ENCODE peak calls at places on chromosomes 11 and 22, in five cellular contexts. N is ELR; H is left lung; O is CD8-positive, alpha-beta memory T cell; J is GOT3. R is an unnamed sample.

GRCh38 chr11:79937935-79938334 is 497.1 kb upstream of the TENM4 start:
- DNase-seq in N (no peak), H (no peak), O (no peak), J (no peak), R (no peak)

GRCh38 chr22:45977003-45977395 is at the start of gene WNT7B:
- DNase-seq in N (no peak), H (peak), O (no peak), J (no peak), R (peak)

GRCh38 chr11:119793335-119793984 is 64.5 kb upstream of the NECTIN1 start:
- DNase-seq in N (no peak), H (no peak), O (no peak), J (no peak), R (no peak)

GRCh38 chr11:66728760-66729385 is at the start of gene SPTBN2:
- DNase-seq in N (peak), H (no peak), O (no peak), J (no peak), R (no peak)

GRCh38 chr22:39236321-39237275 is 8.2 kb downstream of the PDGFB start:
- DNase-seq in N (no peak), H (peak), O (peak), J (no peak), R (no peak)

GRCh38 chr11:130426223-130427048 is 2.0 kb downstream of the ADAMTS8 start:
- DNase-seq in N (no peak), H (no peak), O (no peak), J (no peak), R (no peak)

GRCh38 chr11:128058580-128059208 is 528.7 kb downstream of the ETS1 start:
- DNase-seq in N (no peak), H (no peak), O (no peak), J (no peak), R (peak)

GRCh38 chr22:29750559-29750958 is 16.2 kb downstream of the ZMAT5 start:
- DNase-seq in N (no peak), H (no peak), O (no peak), J (no peak), R (no peak)

GRCh38 chr11:117606807-117607206 is 190.2 kb downstream of the DSCAML1 start:
- DNase-seq in N (no peak), H (no peak), O (no peak), J (no peak), R (no peak)

GRCh38 chr11:27963370-27963769 is 144.6 kb downstream of the KIF18A start:
- DNase-seq in N (no peak), H (no peak), O (no peak), J (no peak), R (no peak)

GRCh38 chr22:24069721-24070120 is 58.6 kb downstream of the CABIN1 start:
- DNase-seq in N (no peak), H (no peak), O (no peak), J (no peak), R (no peak)

GRCh38 chr11:82703226-82703625 is 30.4 kb downstream of the FAM181B start:
- DNase-seq in N (no peak), H (no peak), O (no peak), J (no peak), R (no peak)

GRCh38 chr11:100761806-100762205 is 74.7 kb downstream of the ARHGAP42 start:
- DNase-seq in N (no peak), H (no peak), O (no peak), J (no peak), R (no peak)

GRCh38 chr11:57210731-57211335 is 26.2 kb downstream of the APLNR start:
- DNase-seq in N (no peak), H (no peak), O (no peak), J (no peak), R (no peak)

GRCh38 chr11:106969660-106970059 is 48.6 kb downstream of the GUCY1A2 start:
- DNase-seq in N (no peak), H (no peak), O (no peak), J (no peak), R (no peak)

GRCh38 chr11:68889948-68890446 is 13.6 kb downstream of the MRPL21 start:
- DNase-seq in N (peak), H (no peak), O (no peak), J (no peak), R (peak)

GRCh38 chr11:39236916-39237315 is 2222.5 kb downstream of the LRRC4C start:
- DNase-seq in N (peak), H (no peak), O (no peak), J (no peak), R (peak)

GRCh38 chr11:65479184-65480145 is 19.4 kb upstream of the MALAT1 start:
- DNase-seq in N (peak), H (no peak), O (no peak), J (no peak), R (peak)

GRCh38 chr11:65225284-65226102 is 36.3 kb upstream of the POLA2 start:
- DNase-seq in N (peak), H (peak), O (peak), J (no peak), R (peak)

GRCh38 chr11:9726313-9727022 is 62.6 kb downstream of the SWAP70 start:
- DNase-seq in N (peak), H (no peak), O (no peak), J (no peak), R (peak)

GRCh38 chr22:50701076-50701419 is 28.4 kb downstream of the SHANK3 start:
- DNase-seq in N (no peak), H (peak), O (no peak), J (no peak), R (no peak)

GRCh38 chr11:68527585-68527984 is 67.0 kb downstream of the PPP6R3 start:
- DNase-seq in N (no peak), H (no peak), O (no peak), J (no peak), R (no peak)

GRCh38 chr11:1259561-1259960 is 36.7 kb downstream of the MUC5B start:
- DNase-seq in N (no peak), H (no peak), O (no peak), J (no peak), R (no peak)

GRCh38 chr22:20578707-20579106 is 71.3 kb downstream of the MED15 start:
- DNase-seq in N (no peak), H (no peak), O (no peak), J (no peak), R (no peak)

GRCh38 chr22:32103648-32104326 is 55.3 kb downstream of the C22orf42 start:
- DNase-seq in N (peak), H (no peak), O (peak), J (no peak), R (peak)

GRCh38 chr22:16955081-16955480 is 52.9 kb downstream of the GAB4 start:
- DNase-seq in N (no peak), H (no peak), O (no peak), J (no peak), R (no peak)

GRCh38 chr11:69878144-69878883 is 59.1 kb upstream of the FGF3 start:
- DNase-seq in N (no peak), H (peak), O (no peak), J (no peak), R (no peak)

GRCh38 chr11:15258433-15259350 is 144.0 kb downstream of the INSC start:
- DNase-seq in N (peak), H (no peak), O (no peak), J (no peak), R (peak)

GRCh38 chr11:57513911-57514537 is 1.5 kb downstream of the SLC43A1 start:
- DNase-seq in N (peak), H (peak), O (peak), J (no peak), R (peak)

GRCh38 chr11:2387266-2387982 is 10.3 kb downstream of the CD81 start:
- DNase-seq in N (peak), H (no peak), O (peak), J (no peak), R (no peak)

GRCh38 chr11:117579148-117579547 is 217.9 kb downstream of the DSCAML1 start:
- DNase-seq in N (no peak), H (peak), O (no peak), J (no peak), R (no peak)

GRCh38 chr11:8690374-8691342 is 8.1 kb downstream of the RPL27A start:
- DNase-seq in N (no peak), H (no peak), O (no peak), J (no peak), R (no peak)

GRCh38 chr11:103652013-103652412 is 384.4 kb upstream of the DDI1 start:
- DNase-seq in N (peak), H (no peak), O (no peak), J (no peak), R (no peak)

GRCh38 chr11:46351148-46351547 is 3.9 kb downstream of the DGKZ start:
- DNase-seq in N (no peak), H (no peak), O (no peak), J (no peak), R (no peak)

GRCh38 chr11:19767691-19768151 is 55.1 kb downstream of the NAV2 start:
- DNase-seq in N (no peak), H (no peak), O (no peak), J (no peak), R (no peak)

GRCh38 chr11:9527481-9528140 is 45.9 kb upstream of the WEE1 start:
- DNase-seq in N (peak), H (no peak), O (no peak), J (no peak), R (peak)

GRCh38 chr22:23152238-23153114 is 7.2 kb downstream of the RAB36 start:
- DNase-seq in N (no peak), H (no peak), O (no peak), J (no peak), R (no peak)

R was measured in epithelial cell of esophagus.